ENCODE peak calls at places on chromosomes 6 and 20, in eight cellular contexts. One of them, this sample, is unnamed.

GRCh38 chr6:31948753-31949413 is 3.0 kb downstream of the CFB start:
- DNase-seq in suprapubic skin: no peak
- DNase-seq in ascending aorta: no peak
- DNase-seq in IMR-90: peak
- DNase-seq in mammary epithelial cell: peak
- DNase-seq in left ventricle myocardium inferior: no peak
- DNase-seq in SJSA1: no peak
- DNase-seq in cardiac muscle cell: no peak
- DNase-seq in this sample: no peak

GRCh38 chr20:873875-874607 is 40.5 kb downstream of the FAM110A start:
- DNase-seq in suprapubic skin: no peak
- DNase-seq in ascending aorta: no peak
- DNase-seq in IMR-90: no peak
- DNase-seq in mammary epithelial cell: no peak
- DNase-seq in left ventricle myocardium inferior: no peak
- DNase-seq in SJSA1: no peak
- DNase-seq in cardiac muscle cell: no peak
- DNase-seq in this sample: no peak

GRCh38 chr6:142760152-142760551 is 184.8 kb downstream of the HIVEP2 start:
- DNase-seq in suprapubic skin: no peak
- DNase-seq in ascending aorta: no peak
- DNase-seq in IMR-90: peak
- DNase-seq in mammary epithelial cell: no peak
- DNase-seq in left ventricle myocardium inferior: no peak
- DNase-seq in SJSA1: no peak
- DNase-seq in cardiac muscle cell: peak
- DNase-seq in this sample: no peak

GRCh38 chr20:60170116-60170515 is 211.9 kb downstream of the CDH26 start:
- DNase-seq in suprapubic skin: no peak
- DNase-seq in ascending aorta: no peak
- DNase-seq in IMR-90: no peak
- DNase-seq in mammary epithelial cell: no peak
- DNase-seq in left ventricle myocardium inferior: no peak
- DNase-seq in SJSA1: no peak
- DNase-seq in cardiac muscle cell: no peak
- DNase-seq in this sample: no peak

GRCh38 chr20:64099086-64099786 is 8.1 kb downstream of the NPBWR2 start:
- DNase-seq in suprapubic skin: no peak
- DNase-seq in ascending aorta: no peak
- DNase-seq in IMR-90: no peak
- DNase-seq in mammary epithelial cell: no peak
- DNase-seq in left ventricle myocardium inferior: no peak
- DNase-seq in SJSA1: no peak
- DNase-seq in cardiac muscle cell: no peak
- DNase-seq in this sample: no peak

GRCh38 chr6:140230282-140230681 is 855.8 kb upstream of the CITED2 start:
- DNase-seq in suprapubic skin: no peak
- DNase-seq in ascending aorta: no peak
- DNase-seq in IMR-90: no peak
- DNase-seq in mammary epithelial cell: no peak
- DNase-seq in left ventricle myocardium inferior: no peak
- DNase-seq in SJSA1: no peak
- DNase-seq in cardiac muscle cell: no peak
- DNase-seq in this sample: no peak

GRCh38 chr6:53686541-53686940 is 21.0 kb upstream of the KLHL31 start:
- DNase-seq in suprapubic skin: no peak
- DNase-seq in ascending aorta: no peak
- DNase-seq in IMR-90: no peak
- DNase-seq in mammary epithelial cell: no peak
- DNase-seq in left ventricle myocardium inferior: no peak
- DNase-seq in SJSA1: no peak
- DNase-seq in cardiac muscle cell: no peak
- DNase-seq in this sample: no peak

GRCh38 chr6:168311410-168312124 is 8.0 kb downstream of the DACT2 start:
- DNase-seq in suprapubic skin: no peak
- DNase-seq in ascending aorta: no peak
- DNase-seq in IMR-90: no peak
- DNase-seq in mammary epithelial cell: no peak
- DNase-seq in left ventricle myocardium inferior: no peak
- DNase-seq in SJSA1: no peak
- DNase-seq in cardiac muscle cell: no peak
- DNase-seq in this sample: no peak

GRCh38 chr20:25353754-25354705 is 36.6 kb downstream of the ABHD12 start:
- DNase-seq in suprapubic skin: no peak
- DNase-seq in ascending aorta: no peak
- DNase-seq in IMR-90: no peak
- DNase-seq in mammary epithelial cell: peak
- DNase-seq in left ventricle myocardium inferior: no peak
- DNase-seq in SJSA1: no peak
- DNase-seq in cardiac muscle cell: no peak
- DNase-seq in this sample: no peak

GRCh38 chr6:49713346-49713745 is at the start of gene CRISP2:
- DNase-seq in suprapubic skin: no peak
- DNase-seq in ascending aorta: no peak
- DNase-seq in IMR-90: no peak
- DNase-seq in mammary epithelial cell: peak
- DNase-seq in left ventricle myocardium inferior: no peak
- DNase-seq in SJSA1: no peak
- DNase-seq in cardiac muscle cell: no peak
- DNase-seq in this sample: no peak

GRCh38 chr6:42564496-42564890 is 664 bp downstream of the UBR2 start:
- DNase-seq in suprapubic skin: no peak
- DNase-seq in ascending aorta: no peak
- DNase-seq in IMR-90: no peak
- DNase-seq in mammary epithelial cell: no peak
- DNase-seq in left ventricle myocardium inferior: no peak
- DNase-seq in SJSA1: no peak
- DNase-seq in cardiac muscle cell: no peak
- DNase-seq in this sample: no peak

GRCh38 chr6:123402052-123402451 is 234.7 kb downstream of the TRDN start:
- DNase-seq in suprapubic skin: no peak
- DNase-seq in ascending aorta: no peak
- DNase-seq in IMR-90: no peak
- DNase-seq in mammary epithelial cell: no peak
- DNase-seq in left ventricle myocardium inferior: no peak
- DNase-seq in SJSA1: no peak
- DNase-seq in cardiac muscle cell: no peak
- DNase-seq in this sample: no peak

GRCh38 chr6:87420360-87420759 is 12.6 kb downstream of the CFAP206 start:
- DNase-seq in suprapubic skin: no peak
- DNase-seq in ascending aorta: no peak
- DNase-seq in IMR-90: no peak
- DNase-seq in mammary epithelial cell: no peak
- DNase-seq in left ventricle myocardium inferior: no peak
- DNase-seq in SJSA1: no peak
- DNase-seq in cardiac muscle cell: no peak
- DNase-seq in this sample: no peak

DNA sequence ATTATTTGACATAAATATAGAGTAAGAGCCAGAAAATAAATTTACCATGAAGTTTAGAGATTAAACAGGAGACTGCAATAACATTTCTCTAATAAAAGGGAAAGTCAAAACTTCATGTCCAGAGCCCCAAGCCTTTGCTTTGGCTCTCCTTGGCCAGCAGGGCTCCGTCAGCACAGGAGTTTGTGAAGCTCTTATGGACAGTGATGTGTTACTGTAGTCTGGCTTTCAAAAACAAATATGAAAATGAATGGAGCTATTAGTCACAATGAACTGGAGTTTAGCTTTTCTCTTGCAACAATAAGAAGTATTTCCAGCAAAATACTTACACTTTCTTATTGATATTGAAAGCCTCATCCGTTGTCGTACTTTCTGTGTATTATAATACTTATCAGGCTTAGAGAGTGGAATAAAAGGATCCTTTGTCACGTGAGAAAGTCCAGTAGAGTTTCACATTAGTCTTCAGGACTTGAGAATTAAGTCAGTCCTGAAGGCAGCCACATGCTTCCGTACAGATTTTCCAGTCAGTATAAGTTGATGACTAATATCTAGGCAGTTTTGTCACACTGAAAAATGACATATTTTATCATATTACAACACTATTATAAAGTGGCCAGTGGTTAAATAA is 117.0 kb upstream of the PRL start:
- DNase-seq in suprapubic skin: no peak
- DNase-seq in ascending aorta: no peak
- DNase-seq in IMR-90: peak
- DNase-seq in mammary epithelial cell: no peak
- DNase-seq in left ventricle myocardium inferior: no peak
- DNase-seq in SJSA1: peak
- DNase-seq in cardiac muscle cell: peak
- DNase-seq in this sample: no peak
- H3K4me3 ChIP-seq in suprapubic skin: no peak
- H3K4me3 ChIP-seq in ascending aorta: peak
- H3K4me3 ChIP-seq in IMR-90: no peak
- H3K4me3 ChIP-seq in mammary epithelial cell: no peak
- H3K4me3 ChIP-seq in left ventricle myocardium inferior: no peak
- H3K4me3 ChIP-seq in SJSA1: no peak
- H3K4me3 ChIP-seq in cardiac muscle cell: no peak
- H3K4me3 ChIP-seq in this sample: no peak

DNA sequence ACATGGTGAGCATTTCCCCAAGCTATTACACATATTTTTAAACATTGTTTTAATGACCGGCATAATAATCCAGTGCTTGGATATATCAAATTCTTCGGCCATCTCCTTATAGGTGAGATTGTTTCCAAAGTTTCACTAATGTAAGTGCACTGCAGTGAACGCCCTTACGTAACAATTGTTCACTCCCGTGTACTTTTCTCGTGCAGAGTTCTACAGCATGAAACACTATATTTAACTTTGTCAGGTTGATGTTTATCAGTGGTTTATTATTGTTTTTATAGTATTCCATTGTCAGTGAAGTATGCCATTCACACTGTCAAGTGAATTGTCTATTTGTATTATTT is 3.4 kb upstream of the GZF1 start:
- DNase-seq in suprapubic skin: no peak
- DNase-seq in ascending aorta: no peak
- DNase-seq in IMR-90: no peak
- DNase-seq in mammary epithelial cell: no peak
- DNase-seq in left ventricle myocardium inferior: no peak
- DNase-seq in SJSA1: no peak
- DNase-seq in cardiac muscle cell: no peak
- DNase-seq in this sample: no peak
- H3K27ac ChIP-seq in suprapubic skin: peak
- H3K27ac ChIP-seq in ascending aorta: peak
- H3K27ac ChIP-seq in IMR-90: no peak
- H3K27ac ChIP-seq in mammary epithelial cell: peak
- H3K27ac ChIP-seq in left ventricle myocardium inferior: peak
- H3K27ac ChIP-seq in SJSA1: no peak
- H3K27ac ChIP-seq in cardiac muscle cell: peak
- H3K27ac ChIP-seq in this sample: peak

DNA sequence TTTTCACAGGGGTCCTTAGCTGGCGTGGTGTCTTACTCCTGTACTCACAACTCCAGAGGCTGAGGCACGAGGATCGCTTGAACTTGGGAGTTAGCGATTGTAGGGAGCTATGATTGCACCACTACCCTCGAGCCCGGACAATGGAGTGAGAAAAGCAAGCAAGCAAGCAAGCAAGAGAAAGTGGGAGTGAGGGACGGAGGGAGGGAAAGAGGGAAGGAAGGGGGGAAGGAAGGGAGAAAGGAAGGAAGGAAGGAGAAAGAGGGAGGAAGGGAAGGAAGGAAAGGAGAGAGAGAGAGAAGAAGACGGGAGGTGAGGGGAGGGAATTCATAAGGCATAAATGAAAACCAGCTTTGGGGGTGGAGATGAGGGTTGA is 120.5 kb downstream of the TRIM27 start:
- DNase-seq in suprapubic skin: no peak
- DNase-seq in ascending aorta: no peak
- DNase-seq in IMR-90: no peak
- DNase-seq in mammary epithelial cell: no peak
- DNase-seq in left ventricle myocardium inferior: no peak
- DNase-seq in SJSA1: no peak
- DNase-seq in cardiac muscle cell: no peak
- DNase-seq in this sample: no peak
- H3K4me3 ChIP-seq in suprapubic skin: no peak
- H3K4me3 ChIP-seq in ascending aorta: no peak
- H3K4me3 ChIP-seq in IMR-90: no peak
- H3K4me3 ChIP-seq in mammary epithelial cell: peak
- H3K4me3 ChIP-seq in left ventricle myocardium inferior: no peak
- H3K4me3 ChIP-seq in SJSA1: no peak
- H3K4me3 ChIP-seq in cardiac muscle cell: no peak
- H3K4me3 ChIP-seq in this sample: no peak

GRCh38 chr20:50151034-50151743 is 2.3 kb downstream of the PEDS1 start:
- DNase-seq in suprapubic skin: no peak
- DNase-seq in ascending aorta: no peak
- DNase-seq in IMR-90: no peak
- DNase-seq in mammary epithelial cell: peak
- DNase-seq in left ventricle myocardium inferior: no peak
- DNase-seq in SJSA1: no peak
- DNase-seq in cardiac muscle cell: no peak
- DNase-seq in this sample: no peak

GRCh38 chr20:50152394-50153152 is 950 bp downstream of the PEDS1 start:
- DNase-seq in suprapubic skin: no peak
- DNase-seq in ascending aorta: no peak
- DNase-seq in IMR-90: no peak
- DNase-seq in mammary epithelial cell: peak
- DNase-seq in left ventricle myocardium inferior: no peak
- DNase-seq in SJSA1: no peak
- DNase-seq in cardiac muscle cell: no peak
- DNase-seq in this sample: no peak

GRCh38 chr20:50146732-50147662 is 6.5 kb downstream of the PEDS1 start:
- DNase-seq in suprapubic skin: peak
- DNase-seq in ascending aorta: no peak
- DNase-seq in IMR-90: peak
- DNase-seq in mammary epithelial cell: peak
- DNase-seq in left ventricle myocardium inferior: no peak
- DNase-seq in SJSA1: peak
- DNase-seq in cardiac muscle cell: no peak
- DNase-seq in this sample: no peak

GRCh38 chr20:50146214-50146613 is 7.3 kb downstream of the PEDS1 start:
- DNase-seq in suprapubic skin: no peak
- DNase-seq in ascending aorta: no peak
- DNase-seq in IMR-90: peak
- DNase-seq in mammary epithelial cell: no peak
- DNase-seq in left ventricle myocardium inferior: no peak
- DNase-seq in SJSA1: no peak
- DNase-seq in cardiac muscle cell: no peak
- DNase-seq in this sample: no peak

DNA sequence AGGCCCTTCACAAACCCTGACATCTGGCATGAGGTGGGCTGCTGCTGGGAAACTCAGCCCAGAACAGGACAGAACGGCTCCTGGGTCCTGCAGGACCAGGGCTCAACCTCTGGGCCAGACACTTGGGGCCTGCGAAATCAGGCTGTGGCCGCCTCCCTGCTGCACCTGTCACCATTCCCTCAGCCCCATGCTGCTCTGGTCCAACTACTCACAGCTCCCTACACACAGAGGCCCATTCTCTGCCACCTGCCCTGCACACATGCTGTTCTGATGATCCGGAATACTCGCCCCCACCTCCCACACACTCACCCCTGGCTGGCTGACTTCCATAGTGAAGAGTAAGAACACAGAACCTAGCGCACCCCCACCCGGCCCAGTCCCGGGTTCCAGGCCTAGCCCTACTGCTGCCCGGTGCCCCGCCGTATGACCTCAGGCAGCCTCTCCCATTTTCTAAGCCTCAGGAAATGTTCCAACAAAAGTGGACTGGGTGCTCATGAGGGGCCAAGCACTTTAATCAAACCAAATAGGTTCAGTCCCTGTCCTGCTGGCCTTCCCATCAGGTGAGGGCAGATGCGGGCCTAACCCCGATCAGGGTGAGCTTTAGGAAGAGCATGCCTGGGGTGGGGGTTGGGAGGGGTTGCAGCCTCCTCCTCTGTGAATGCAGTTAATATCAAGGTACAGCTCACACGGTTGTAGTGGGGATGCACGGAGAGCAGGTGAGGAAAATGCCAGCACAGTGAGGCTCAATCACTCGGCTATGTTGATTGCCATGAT is 3.9 kb downstream of the PEDS1 start:
- DNase-seq in suprapubic skin: no peak
- DNase-seq in ascending aorta: no peak
- DNase-seq in IMR-90: no peak
- DNase-seq in mammary epithelial cell: no peak
- DNase-seq in left ventricle myocardium inferior: no peak
- DNase-seq in SJSA1: no peak
- DNase-seq in cardiac muscle cell: no peak
- DNase-seq in this sample: no peak
- H3K27ac ChIP-seq in suprapubic skin: peak
- H3K27ac ChIP-seq in ascending aorta: no peak
- H3K27ac ChIP-seq in IMR-90: no peak
- H3K27ac ChIP-seq in mammary epithelial cell: no peak
- H3K27ac ChIP-seq in left ventricle myocardium inferior: peak
- H3K27ac ChIP-seq in SJSA1: no peak
- H3K27ac ChIP-seq in cardiac muscle cell: no peak
- H3K27ac ChIP-seq in this sample: peak